ENCODE peak calls at places on chromosomes 1 and 21, in six cellular contexts. G, R, D, K, W and V are unnamed samples.

GRCh38 chr1:78286686-78287085 is 204.1 kb upstream of the PTGFR start:
- DNase-seq in G (no peak), R (no peak), D (no peak), K (no peak), W (no peak), V (no peak)

GRCh38 chr1:203129501-203130231 is 2.1 kb downstream of the ADORA1 start:
- DNase-seq in G (peak; percentile 81), R (peak; percentile 78), D (peak; percentile 78), K (no peak), W (peak; percentile 84), V (no peak)

GRCh38 chr21:35111531-35111930 is 62.4 kb upstream of the RUNX1 start:
- DNase-seq in G (no peak), R (no peak), D (no peak), K (no peak), W (no peak), V (no peak)

GRCh38 chr1:119818181-119818580 is 6.9 kb upstream of the REG4 start:
- DNase-seq in G (no peak), R (no peak), D (no peak), K (no peak), W (no peak), V (no peak)

GRCh38 chr1:225848044-225848955 is 33.9 kb downstream of the TMEM63A start:
- DNase-seq in G (peak; percentile 42), R (peak; percentile 31), D (no peak), K (no peak), W (no peak), V (no peak)

GRCh38 chr1:4108741-4109625 is 208.9 kb upstream of the C1orf174 start:
- DNase-seq in G (no peak), R (no peak), D (peak; percentile 47), K (no peak), W (peak; percentile 75), V (no peak)

GRCh38 chr1:177355575-177355974 is 184.8 kb downstream of the BRINP2 start:
- DNase-seq in G (no peak), R (peak; percentile 11), D (no peak), K (no peak), W (no peak), V (no peak)

GRCh38 chr1:9294910-9295636 is 2.4 kb downstream of the SPSB1 start:
- DNase-seq in G (peak; percentile 44), R (no peak), D (no peak), K (peak; percentile 61), W (peak; percentile 74), V (no peak)

GRCh38 chr1:10838541-10838940 is 42.1 kb upstream of the CASZ1 start:
- DNase-seq in G (no peak), R (no peak), D (peak; percentile 46), K (no peak), W (no peak), V (no peak)

GRCh38 chr21:26032263-26032662 is 138.3 kb downstream of the APP start:
- DNase-seq in G (no peak), R (no peak), D (no peak), K (no peak), W (no peak), V (no peak)

GRCh38 chr21:31203371-31204054 is 140.5 kb downstream of the TIAM1 start:
- DNase-seq in G (no peak), R (no peak), D (no peak), K (no peak), W (no peak), V (no peak)

GRCh38 chr1:45686081-45687013 is at the start of gene GPBP1L1:
- DNase-seq in G (peak; percentile 99), R (peak; percentile 95), D (peak; percentile 99), K (peak; percentile 97), W (peak; percentile 99), V (peak; percentile 99)

GRCh38 chr1:2861143-2861987 is 59.9 kb upstream of the TTC34 start:
- DNase-seq in G (no peak), R (no peak), D (no peak), K (no peak), W (peak; percentile 65), V (peak; percentile 53)

GRCh38 chr1:39214021-39214713 is 9.7 kb downstream of the MACF1 start:
- DNase-seq in G (peak; percentile 53), R (peak; percentile 50), D (no peak), K (no peak), W (no peak), V (peak; percentile 65)

GRCh38 chr21:39004776-39005605 is 178.3 kb downstream of the PSMG1 start:
- DNase-seq in G (peak; percentile 78), R (no peak), D (peak; percentile 76), K (peak; percentile 49), W (no peak), V (peak; percentile 77)

GRCh38 chr1:154288694-154289093 is 16.3 kb downstream of the HAX1 start:
- DNase-seq in G (no peak), R (no peak), D (no peak), K (no peak), W (no peak), V (no peak)

GRCh38 chr1:12006167-12006921 is 13.0 kb upstream of the MIIP start:
- DNase-seq in G (no peak), R (no peak), D (no peak), K (no peak), W (no peak), V (no peak)

GRCh38 chr1:17046043-17046657 is 7.7 kb downstream of the SDHB start:
- DNase-seq in G (no peak), R (no peak), D (no peak), K (peak; percentile 46), W (no peak), V (no peak)

GRCh38 chr1:222299524-222299923 is 248.4 kb downstream of the HHIPL2 start:
- DNase-seq in G (no peak), R (no peak), D (no peak), K (no peak), W (no peak), V (no peak)

GRCh38 chr1:183019860-183020259 is 3.4 kb upstream of the LAMC1 start:
- DNase-seq in G (peak; percentile 26), R (no peak), D (no peak), K (no peak), W (no peak), V (no peak)

GRCh38 chr1:166489670-166490436 is 323.1 kb upstream of the FAM78B start:
- DNase-seq in G (no peak), R (no peak), D (peak; percentile 62), K (peak; percentile 81), W (no peak), V (peak; percentile 61)